ENCODE peak calls at places on chromosomes 5 and 9, in six cellular contexts. L is AG04450, A is fibroblast of the aortic adventitia, P is fibroblast of lung, O is transverse colon, F is A549. W is an unnamed sample.

GRCh38 chr5:78002690-78003089 is 226.6 kb upstream of the TBCA start:
- DNase-seq in L (no peak), A (no peak), P (no peak), O (no peak), F (no peak), W (no peak)

GRCh38 chr9:117703538-117703937 is 665 bp upstream of the TLR4 start:
- DNase-seq in L (no peak), A (no peak), P (no peak), O (no peak), F (no peak), W (no peak)

GRCh38 chr9:134377976-134378375 is 51.7 kb downstream of the RXRA start:
- DNase-seq in L (no peak), A (no peak), P (no peak), O (peak; percentile 94), F (peak; percentile 61), W (no peak)

GRCh38 chr5:39302507-39302906 is 61.8 kb downstream of the C9 start:
- DNase-seq in L (no peak), A (no peak), P (no peak), O (no peak), F (no peak), W (no peak)

GRCh38 chr5:103216137-103216536 is 42.4 kb upstream of the MACIR start:
- DNase-seq in L (no peak), A (no peak), P (no peak), O (no peak), F (no peak), W (no peak)

GRCh38 chr9:93048706-93049448 is 9.6 kb upstream of the SUSD3 start:
- DNase-seq in L (no peak), A (no peak), P (no peak), O (no peak), F (no peak), W (no peak)

GRCh38 chr9:90189306-90189705 is 453.3 kb downstream of the DIRAS2 start:
- DNase-seq in L (no peak), A (no peak), P (no peak), O (no peak), F (no peak), W (no peak)

GRCh38 chr9:965497-965896 is 11.0 kb upstream of the DMRT3 start:
- DNase-seq in L (no peak), A (no peak), P (no peak), O (no peak), F (no peak), W (no peak)

GRCh38 chr5:100726116-100726515 is 177.0 kb downstream of the ST8SIA4 start:
- DNase-seq in L (no peak), A (no peak), P (no peak), O (no peak), F (no peak), W (no peak)

GRCh38 chr5:180161420-180162303 is 47.3 kb downstream of the RASGEF1C start:
- DNase-seq in L (no peak), A (no peak), P (no peak), O (no peak), F (no peak), W (peak; percentile 88)

GRCh38 chr5:120146787-120147186 is 317.3 kb upstream of the PRR16 start:
- DNase-seq in L (no peak), A (peak; percentile 40), P (peak; percentile 33), O (no peak), F (no peak), W (no peak)

DNA sequence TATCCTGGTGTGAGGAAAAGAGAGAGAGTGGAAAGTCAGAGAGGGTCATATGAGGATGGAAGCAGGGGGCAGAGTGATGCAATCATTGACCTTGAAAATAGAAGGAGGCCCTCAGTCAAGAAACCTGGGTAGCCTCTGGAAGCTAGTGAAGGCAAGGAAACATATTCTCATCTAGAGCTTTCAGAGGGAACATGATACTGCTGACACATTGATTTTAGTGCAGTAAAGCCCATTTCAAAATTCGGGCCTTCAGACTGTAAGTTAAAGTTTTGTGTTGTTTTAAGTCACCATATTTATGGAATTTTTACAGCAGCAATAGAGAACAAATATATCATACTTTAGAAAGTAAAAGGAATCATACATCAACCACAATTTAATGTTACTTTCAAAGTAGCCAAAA is 87.0 kb downstream of the ADAMTS19 start:
- DNase-seq in L (no peak), A (no peak), P (no peak), O (no peak), F (no peak), W (no peak)
- TF ChIP-seq CTCF in L (no peak), A (no peak), P (no peak), O (no peak), F (no peak), W (no peak)

GRCh38 chr9:6197330-6197729 is 18.3 kb upstream of the IL33 start:
- DNase-seq in L (no peak), A (peak; percentile 64), P (no peak), O (no peak), F (no peak), W (no peak)
- TF ChIP-seq CTCF in L (peak; percentile 42), A (peak; percentile 62), P (peak; percentile 42), O (peak; percentile 47), F (no peak), W (peak; percentile 28)

GRCh38 chr9:110432253-110432652 is 94.6 kb upstream of the TXNDC8 start:
- DNase-seq in L (no peak), A (peak; percentile 88), P (peak; percentile 76), O (no peak), F (no peak), W (no peak)

GRCh38 chr9:110427497-110428104 is 89.9 kb upstream of the TXNDC8 start:
- DNase-seq in L (no peak), A (peak; percentile 32), P (peak; percentile 41), O (peak; percentile 69), F (peak; percentile 60), W (no peak)

GRCh38 chr9:110426052-110426709 is 88.5 kb upstream of the TXNDC8 start:
- DNase-seq in L (no peak), A (peak; percentile 60), P (peak; percentile 40), O (no peak), F (peak; percentile 38), W (no peak)

DNA sequence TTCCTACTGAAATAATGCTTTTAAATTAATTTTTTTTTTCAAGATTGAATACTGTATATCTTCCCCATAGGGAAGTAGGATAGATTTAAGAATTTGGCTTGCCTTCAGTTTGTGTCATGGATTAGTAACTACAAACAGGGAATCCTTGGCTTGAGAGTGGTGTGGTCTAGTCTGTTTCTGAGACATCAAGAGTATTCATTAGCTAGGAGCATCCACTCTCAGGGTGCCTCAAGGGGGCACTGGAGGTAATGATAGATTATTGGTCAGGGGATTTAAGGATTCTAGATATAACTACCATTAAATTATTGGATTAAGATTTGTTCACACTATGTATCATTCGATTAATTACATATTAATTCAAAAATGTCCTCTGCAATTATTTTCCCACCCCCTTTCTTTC is 91.8 kb upstream of the TXNDC8 start:
- DNase-seq in L (no peak), A (no peak), P (no peak), O (no peak), F (no peak), W (no peak)
- TF ChIP-seq CTCF in L (peak; percentile 19), A (peak; percentile 12), P (peak; percentile 38), O (no peak), F (no peak), W (peak; percentile 44)

GRCh38 chr5:72036951-72037350 is 70.3 kb upstream of the MAP1B start:
- DNase-seq in L (no peak), A (peak; percentile 11), P (peak; percentile 51), O (no peak), F (no peak), W (no peak)
- TF ChIP-seq CTCF in L (no peak), A (no peak), P (no peak), O (no peak), F (no peak), W (no peak)

GRCh38 chr9:28073278-28073677 is 500.0 kb upstream of the C9orf72 start:
- DNase-seq in L (no peak), A (peak; percentile 11), P (peak; percentile 16), O (no peak), F (peak; percentile 49), W (no peak)
- TF ChIP-seq CTCF in L (peak; percentile 43), A (no peak), P (peak; percentile 44), O (peak; percentile 39), F (peak; percentile 48), W (peak; percentile 90)

GRCh38 chr5:528625-529511 is 4.6 kb upstream of the SLC9A3 start:
- DNase-seq in L (no peak), A (no peak), P (no peak), O (no peak), F (no peak), W (no peak)
- TF ChIP-seq CTCF in L (no peak), A (no peak), P (no peak), O (no peak), F (no peak), W (no peak)

DNA sequence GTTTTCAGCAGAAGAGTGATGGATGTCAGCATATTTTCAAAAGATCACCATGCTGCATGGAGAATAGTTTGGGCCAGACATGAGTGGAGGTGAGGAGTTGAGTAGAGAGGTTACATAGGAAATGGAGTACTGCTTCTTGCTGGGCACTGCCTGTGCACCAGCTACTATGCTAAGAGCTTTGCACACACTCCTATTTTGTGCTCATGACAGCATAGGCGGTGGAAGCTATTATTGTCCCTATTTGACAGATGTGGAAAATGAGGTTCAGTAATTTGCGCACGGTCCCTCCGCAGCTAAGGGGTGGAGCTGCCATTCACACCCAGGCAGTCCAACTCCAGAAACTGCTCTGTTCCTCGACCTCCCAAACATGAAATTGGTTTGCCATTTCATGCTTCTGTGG is 67.8 kb downstream of the ENTREP1 start:
- DNase-seq in L (no peak), A (no peak), P (no peak), O (no peak), F (no peak), W (no peak)
- TF ChIP-seq CTCF in L (no peak), A (no peak), P (no peak), O (no peak), F (no peak), W (no peak)

GRCh38 chr5:79109527-79110492 is 1.8 kb upstream of the BHMT start:
- DNase-seq in L (no peak), A (no peak), P (no peak), O (no peak), F (peak; percentile 36), W (no peak)
- TF ChIP-seq CTCF in L (peak; percentile 31), A (peak; percentile 16), P (peak; percentile 28), O (no peak), F (peak; percentile 45), W (peak; percentile 60)